ENCODE peak calls at places on chromosomes 3 and 15, in five cellular contexts. One of them, this sample, is unnamed.
A peak's percentile ranks its signal among the peaks of the same experiment; 100 is the strongest.

GRCh38 chr15:63086967-63087366 is 34.7 kb upstream of the LACTB start:
- DNase-seq in cardiac muscle cell: no peak
- DNase-seq in mesothelial cell of epicardium: no peak
- DNase-seq in neural crest cell: no peak
- DNase-seq in psoas muscle: no peak
- DNase-seq in this sample: no peak

GRCh38 chr3:107705046-107705445 is 182.3 kb downstream of the BBX start:
- DNase-seq in cardiac muscle cell: no peak
- DNase-seq in mesothelial cell of epicardium: no peak
- DNase-seq in neural crest cell: no peak
- DNase-seq in psoas muscle: no peak
- DNase-seq in this sample: no peak

GRCh38 chr3:56782900-56783299 is 18.8 kb downstream of the ARHGEF3 start:
- DNase-seq in cardiac muscle cell: no peak
- DNase-seq in mesothelial cell of epicardium: no peak
- DNase-seq in neural crest cell: no peak
- DNase-seq in psoas muscle: no peak
- DNase-seq in this sample: no peak

GRCh38 chr3:159273608-159274007 is 471.8 kb downstream of the MFSD1 start:
- DNase-seq in cardiac muscle cell: peak; percentile 69
- DNase-seq in mesothelial cell of epicardium: peak; percentile 48
- DNase-seq in neural crest cell: peak; percentile 71
- DNase-seq in psoas muscle: no peak
- DNase-seq in this sample: peak; percentile 67

GRCh38 chr3:165683947-165684346 is 153.3 kb downstream of the BCHE start:
- DNase-seq in cardiac muscle cell: no peak
- DNase-seq in mesothelial cell of epicardium: no peak
- DNase-seq in neural crest cell: no peak
- DNase-seq in psoas muscle: no peak
- DNase-seq in this sample: no peak

GRCh38 chr3:162041622-162042021 is 545.0 kb downstream of the OTOL1 start:
- DNase-seq in cardiac muscle cell: no peak
- DNase-seq in mesothelial cell of epicardium: no peak
- DNase-seq in neural crest cell: no peak
- DNase-seq in psoas muscle: no peak
- DNase-seq in this sample: no peak

GRCh38 chr3:107574650-107575049 is 51.9 kb downstream of the BBX start:
- DNase-seq in cardiac muscle cell: peak; percentile 72
- DNase-seq in mesothelial cell of epicardium: no peak
- DNase-seq in neural crest cell: no peak
- DNase-seq in psoas muscle: no peak
- DNase-seq in this sample: no peak

GRCh38 chr3:22358334-22358733 is 607.3 kb upstream of the ZNF385D start:
- DNase-seq in cardiac muscle cell: no peak
- DNase-seq in mesothelial cell of epicardium: no peak
- DNase-seq in neural crest cell: no peak
- DNase-seq in psoas muscle: no peak
- DNase-seq in this sample: no peak

GRCh38 chr3:113136071-113136470 is 75.3 kb upstream of the BOC start:
- DNase-seq in cardiac muscle cell: peak; percentile 63
- DNase-seq in mesothelial cell of epicardium: no peak
- DNase-seq in neural crest cell: no peak
- DNase-seq in psoas muscle: no peak
- DNase-seq in this sample: no peak

GRCh38 chr3:196179380-196180308 is 31.6 kb downstream of the ZDHHC19 start:
- DNase-seq in cardiac muscle cell: peak; percentile 68
- DNase-seq in mesothelial cell of epicardium: no peak
- DNase-seq in neural crest cell: peak; percentile 35
- DNase-seq in psoas muscle: peak; percentile 47
- DNase-seq in this sample: no peak

GRCh38 chr3:19365471-19365870 is 217.2 kb downstream of the KCNH8 start:
- DNase-seq in cardiac muscle cell: no peak
- DNase-seq in mesothelial cell of epicardium: no peak
- DNase-seq in neural crest cell: no peak
- DNase-seq in psoas muscle: no peak
- DNase-seq in this sample: no peak

GRCh38 chr3:119297169-119297568 is 3.0 kb downstream of the ARHGAP31 start:
- DNase-seq in cardiac muscle cell: peak; percentile 68
- DNase-seq in mesothelial cell of epicardium: no peak
- DNase-seq in neural crest cell: no peak
- DNase-seq in psoas muscle: peak; percentile 41
- DNase-seq in this sample: no peak

GRCh38 chr15:99842071-99842470 is 108.8 kb upstream of the LYSMD4 start:
- DNase-seq in cardiac muscle cell: no peak
- DNase-seq in mesothelial cell of epicardium: no peak
- DNase-seq in neural crest cell: no peak
- DNase-seq in psoas muscle: no peak
- DNase-seq in this sample: no peak

GRCh38 chr3:152139651-152140050 is 129.1 kb upstream of the MBNL1 start:
- DNase-seq in cardiac muscle cell: no peak
- DNase-seq in mesothelial cell of epicardium: no peak
- DNase-seq in neural crest cell: no peak
- DNase-seq in psoas muscle: no peak
- DNase-seq in this sample: no peak

GRCh38 chr15:77160562-77161481 is 89.9 kb upstream of the TSPAN3 start:
- DNase-seq in cardiac muscle cell: peak; percentile 46
- DNase-seq in mesothelial cell of epicardium: no peak
- DNase-seq in neural crest cell: no peak
- DNase-seq in psoas muscle: no peak
- DNase-seq in this sample: no peak

DNA sequence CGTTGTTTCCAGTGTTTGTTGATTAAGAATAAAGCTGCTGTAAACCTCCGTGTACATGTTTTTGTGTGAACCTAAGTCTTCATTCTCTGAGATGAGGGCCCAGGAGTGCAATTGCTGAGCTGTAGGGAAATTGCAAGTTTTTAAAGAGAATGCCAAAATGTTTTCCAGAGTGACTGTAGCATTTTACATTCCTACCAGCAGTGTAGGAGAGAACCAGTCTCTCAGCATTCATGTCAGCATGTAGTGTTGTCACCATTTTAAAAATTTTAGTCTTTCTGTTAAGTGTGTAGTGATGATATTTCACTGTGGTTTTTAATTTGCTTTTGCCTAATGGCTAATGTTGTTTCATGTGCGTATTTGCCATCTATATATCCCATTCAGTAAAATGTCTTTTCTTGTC is 3.4 kb upstream of the MGLL start:
- DNase-seq in cardiac muscle cell: no peak
- DNase-seq in mesothelial cell of epicardium: no peak
- DNase-seq in neural crest cell: no peak
- DNase-seq in psoas muscle: no peak
- DNase-seq in this sample: no peak
- TF ChIP-seq CTCF in cardiac muscle cell: no peak
- TF ChIP-seq CTCF in mesothelial cell of epicardium: no peak
- TF ChIP-seq CTCF in neural crest cell: no peak
- TF ChIP-seq CTCF in psoas muscle: no peak
- TF ChIP-seq CTCF in this sample: no peak

GRCh38 chr15:40038654-40039543 is at the start of gene SRP14:
- DNase-seq in cardiac muscle cell: peak; percentile 94
- DNase-seq in mesothelial cell of epicardium: peak; percentile 74
- DNase-seq in neural crest cell: peak; percentile 87
- DNase-seq in psoas muscle: peak; percentile 97
- DNase-seq in this sample: peak; percentile 87
- TF ChIP-seq CTCF in cardiac muscle cell: no peak
- TF ChIP-seq CTCF in mesothelial cell of epicardium: peak; percentile 44
- TF ChIP-seq CTCF in neural crest cell: peak; percentile 30
- TF ChIP-seq CTCF in psoas muscle: no peak
- TF ChIP-seq CTCF in this sample: no peak

GRCh38 chr3:13025090-13025489 is 48.1 kb downstream of the IQSEC1 start:
- DNase-seq in cardiac muscle cell: peak; percentile 54
- DNase-seq in mesothelial cell of epicardium: no peak
- DNase-seq in neural crest cell: no peak
- DNase-seq in psoas muscle: peak; percentile 68
- DNase-seq in this sample: no peak

GRCh38 chr3:13028010-13028821 is 45.0 kb downstream of the IQSEC1 start:
- DNase-seq in cardiac muscle cell: no peak
- DNase-seq in mesothelial cell of epicardium: no peak
- DNase-seq in neural crest cell: no peak
- DNase-seq in psoas muscle: no peak
- DNase-seq in this sample: no peak

GRCh38 chr3:13026534-13026933 is 46.7 kb downstream of the IQSEC1 start:
- DNase-seq in cardiac muscle cell: no peak
- DNase-seq in mesothelial cell of epicardium: no peak
- DNase-seq in neural crest cell: no peak
- DNase-seq in psoas muscle: no peak
- DNase-seq in this sample: no peak

GRCh38 chr3:13025778-13026518 is 47.3 kb downstream of the IQSEC1 start:
- DNase-seq in cardiac muscle cell: no peak
- DNase-seq in mesothelial cell of epicardium: no peak
- DNase-seq in neural crest cell: no peak
- DNase-seq in psoas muscle: no peak
- DNase-seq in this sample: no peak

DNA sequence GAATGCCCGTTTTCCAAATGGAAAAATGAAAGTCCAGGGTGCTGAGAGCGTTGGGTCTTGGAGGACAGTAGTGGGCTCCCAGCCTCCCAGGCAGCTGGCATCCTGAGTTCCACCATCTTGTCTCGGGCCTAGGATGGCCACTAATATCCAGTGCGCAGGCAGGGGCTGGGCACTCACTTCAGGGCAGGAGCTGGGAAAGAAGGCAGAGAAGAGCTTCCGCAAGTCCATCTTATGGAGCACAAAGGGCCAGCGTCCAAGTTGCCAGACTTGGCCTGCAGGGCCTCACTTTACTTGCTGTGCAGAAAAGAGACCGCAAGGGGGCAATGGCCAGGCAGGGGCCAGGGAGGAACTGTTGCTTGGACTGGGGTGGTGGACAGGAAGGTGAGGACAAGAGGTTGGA is 46.1 kb downstream of the IQSEC1 start:
- DNase-seq in cardiac muscle cell: no peak
- DNase-seq in mesothelial cell of epicardium: no peak
- DNase-seq in neural crest cell: no peak
- DNase-seq in psoas muscle: no peak
- DNase-seq in this sample: no peak
- TF ChIP-seq CTCF in cardiac muscle cell: peak; percentile 19
- TF ChIP-seq CTCF in mesothelial cell of epicardium: no peak
- TF ChIP-seq CTCF in neural crest cell: peak; percentile 39
- TF ChIP-seq CTCF in psoas muscle: no peak
- TF ChIP-seq CTCF in this sample: peak; percentile 47

GRCh38 chr3:46010519-46011113 is 15.0 kb upstream of the FYCO1 start:
- DNase-seq in cardiac muscle cell: no peak
- DNase-seq in mesothelial cell of epicardium: no peak
- DNase-seq in neural crest cell: no peak
- DNase-seq in psoas muscle: no peak
- DNase-seq in this sample: no peak

GRCh38 chr3:46008058-46008457 is 12.4 kb upstream of the FYCO1 start:
- DNase-seq in cardiac muscle cell: no peak
- DNase-seq in mesothelial cell of epicardium: no peak
- DNase-seq in neural crest cell: no peak
- DNase-seq in psoas muscle: peak; percentile 30
- DNase-seq in this sample: no peak

GRCh38 chr3:46012246-46012645 is 15.0 kb downstream of the XCR1 start:
- DNase-seq in cardiac muscle cell: no peak
- DNase-seq in mesothelial cell of epicardium: no peak
- DNase-seq in neural crest cell: no peak
- DNase-seq in psoas muscle: no peak
- DNase-seq in this sample: no peak

GRCh38 chr3:46017720-46018119 is 9.6 kb downstream of the XCR1 start:
- DNase-seq in cardiac muscle cell: peak; percentile 63
- DNase-seq in mesothelial cell of epicardium: no peak
- DNase-seq in neural crest cell: no peak
- DNase-seq in psoas muscle: no peak
- DNase-seq in this sample: no peak

DNA sequence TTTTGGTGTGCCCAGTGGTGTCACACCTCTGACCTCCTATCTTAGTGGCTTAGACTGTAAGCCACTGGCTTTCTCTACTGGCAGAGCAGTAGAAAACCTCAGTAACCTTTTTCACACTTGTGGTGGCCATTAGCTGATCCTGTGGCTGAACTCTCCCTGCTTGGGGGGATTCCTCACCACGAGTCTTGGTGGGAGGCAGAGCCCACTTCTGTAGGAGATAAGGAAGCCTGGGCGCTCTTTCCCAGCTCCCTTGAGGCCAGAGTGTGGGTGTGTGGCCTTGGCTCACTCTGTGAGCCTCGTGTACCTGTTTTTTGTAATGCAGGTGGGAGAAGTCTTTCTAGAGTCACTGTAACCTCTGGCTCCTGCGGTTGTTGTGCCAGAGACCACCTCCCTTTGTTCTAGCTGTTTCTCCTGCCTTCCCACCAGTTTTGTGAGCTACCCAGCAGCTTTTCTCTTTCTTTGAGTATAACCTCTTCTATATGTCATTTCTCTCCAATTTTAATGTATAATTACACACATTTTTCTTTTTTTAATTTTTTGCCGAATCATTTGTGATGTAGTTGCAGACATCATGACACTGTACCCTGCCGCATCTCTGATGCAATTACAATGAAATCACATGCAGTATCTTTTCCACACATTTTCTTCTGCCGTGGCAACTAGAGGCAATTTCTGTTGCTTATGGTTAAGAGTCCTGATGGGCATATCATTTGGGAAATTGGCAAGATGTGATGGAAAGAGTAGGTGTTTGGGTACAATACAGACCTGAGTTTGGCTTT is 13.8 kb downstream of the XCR1 start:
- DNase-seq in cardiac muscle cell: no peak
- DNase-seq in mesothelial cell of epicardium: no peak
- DNase-seq in neural crest cell: no peak
- DNase-seq in psoas muscle: no peak
- DNase-seq in this sample: no peak
- TF ChIP-seq CTCF in cardiac muscle cell: no peak
- TF ChIP-seq CTCF in mesothelial cell of epicardium: no peak
- TF ChIP-seq CTCF in neural crest cell: no peak
- TF ChIP-seq CTCF in psoas muscle: no peak
- TF ChIP-seq CTCF in this sample: no peak

GRCh38 chr15:101028772-101029438 is 109.7 kb downstream of the LRRK1 start:
- DNase-seq in cardiac muscle cell: no peak
- DNase-seq in mesothelial cell of epicardium: peak; percentile 12
- DNase-seq in neural crest cell: no peak
- DNase-seq in psoas muscle: no peak
- DNase-seq in this sample: no peak
- TF ChIP-seq CTCF in cardiac muscle cell: no peak
- TF ChIP-seq CTCF in mesothelial cell of epicardium: no peak
- TF ChIP-seq CTCF in neural crest cell: no peak
- TF ChIP-seq CTCF in psoas muscle: no peak
- TF ChIP-seq CTCF in this sample: peak; percentile 20

DNA sequence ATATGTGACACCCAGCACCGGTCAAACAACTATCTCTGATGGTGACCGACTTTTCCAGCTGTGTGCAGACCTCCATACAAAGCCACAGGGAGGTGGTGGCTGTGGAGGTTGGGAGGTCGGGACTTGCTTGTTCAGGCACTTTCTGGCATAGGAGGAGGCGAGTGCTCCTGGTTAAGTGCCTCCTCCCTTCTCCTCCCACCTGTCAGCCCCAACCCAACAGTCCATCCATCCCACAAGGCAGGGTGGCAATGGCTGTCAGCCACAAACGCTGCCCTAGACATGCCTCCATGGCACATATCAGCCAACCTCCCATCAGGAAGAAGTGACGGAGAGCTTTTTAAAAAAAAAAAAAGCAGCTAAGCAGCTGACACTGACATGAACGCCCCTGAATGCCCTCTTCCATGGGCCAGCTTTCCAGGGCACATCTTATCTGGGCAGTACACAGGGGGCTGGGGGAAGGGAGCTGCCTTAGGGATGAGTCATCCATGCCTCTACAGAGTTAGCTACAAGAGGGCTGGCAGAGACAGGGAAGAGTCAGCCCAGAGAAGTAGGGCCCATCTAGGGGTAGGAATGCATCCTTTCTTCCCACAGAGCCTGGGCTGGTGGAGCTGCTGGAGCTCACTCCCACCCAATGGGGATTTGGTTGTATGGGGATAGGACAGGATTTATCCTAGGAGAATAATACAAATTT is 41.2 kb downstream of the CCDC12 start:
- DNase-seq in cardiac muscle cell: peak; percentile 98
- DNase-seq in mesothelial cell of epicardium: peak; percentile 58
- DNase-seq in neural crest cell: no peak
- DNase-seq in psoas muscle: peak; percentile 83
- DNase-seq in this sample: no peak
- TF ChIP-seq CTCF in cardiac muscle cell: peak; percentile 83
- TF ChIP-seq CTCF in mesothelial cell of epicardium: no peak
- TF ChIP-seq CTCF in neural crest cell: peak; percentile 55
- TF ChIP-seq CTCF in psoas muscle: peak; percentile 68
- TF ChIP-seq CTCF in this sample: peak; percentile 36

GRCh38 chr3:4888913-4889846 is 90.1 kb upstream of the BHLHE40 start:
- DNase-seq in cardiac muscle cell: no peak
- DNase-seq in mesothelial cell of epicardium: no peak
- DNase-seq in neural crest cell: no peak
- DNase-seq in psoas muscle: no peak
- DNase-seq in this sample: no peak
- TF ChIP-seq CTCF in cardiac muscle cell: no peak
- TF ChIP-seq CTCF in mesothelial cell of epicardium: no peak
- TF ChIP-seq CTCF in neural crest cell: no peak
- TF ChIP-seq CTCF in psoas muscle: no peak
- TF ChIP-seq CTCF in this sample: no peak

This sample was measured in progenitor cell of endocrine pancreas.